ENCODE peak calls at places on chromosome 13, in four cellular contexts. A is neural crest cell, Z is tibial nerve, L is MV-4-11. V is an unnamed sample.

GRCh38 chr13:110422913-110423688 is 116.0 kb downstream of the COL4A2 start:
- DNase-seq in A (no peak), Z (no peak), L (no peak), V (no peak)

GRCh38 chr13:40986328-40986856 is 32.7 kb downstream of the ELF1 start:
- DNase-seq in L (no peak), A (no peak), Z (no peak), V (no peak)

GRCh38 chr13:44224433-44225149 is 149.0 kb upstream of the SERP2 start:
- DNase-seq in Z (peak), L (no peak), A (no peak), V (no peak)

GRCh38 chr13:114032121-114032799 is 58.4 kb upstream of the C13orf46 start:
- DNase-seq in L (no peak), Z (no peak), A (no peak), V (no peak)

GRCh38 chr13:100694722-100695644 is 20.4 kb upstream of the TMTC4 start:
- DNase-seq in A (peak), Z (no peak), L (no peak), V (no peak)

GRCh38 chr13:28805193-28805819 is 14.8 kb upstream of the MTUS2 start:
- DNase-seq in A (peak), L (no peak), Z (no peak), V (no peak)

GRCh38 chr13:107376393-107377085 is 808.6 kb upstream of the ARGLU1 start:
- DNase-seq in Z (no peak), A (no peak), L (no peak), V (no peak)

GRCh38 chr13:109698779-109699178 is 87.6 kb downstream of the IRS2 start:
- DNase-seq in L (peak), A (no peak), Z (no peak), V (no peak)

GRCh38 chr13:29578300-29579048 is 17.0 kb downstream of the SLC7A1 start:
- DNase-seq in Z (no peak), L (no peak), A (no peak), V (no peak)

GRCh38 chr13:71876648-71877279 is 9.8 kb upstream of the DACH1 start:
- DNase-seq in L (no peak), Z (no peak), A (no peak), V (no peak)